ENCODE peak calls at places on chromosomes 12 and 14, in seven cellular contexts. One of them, this sample, is unnamed. For H3K36me3, the result is how much of the 10 kb centered on the place peaks cover.

GRCh38 chr12:93336344-93336743 is 41.4 kb upstream of the NUDT4 start:
- DNase-seq in GM23248: no peak
- DNase-seq in kidney epithelial cell: peak
- DNase-seq in OCI-LY7: no peak
- DNase-seq in lung: no peak
- DNase-seq in bronchial epithelial cell: no peak
- DNase-seq in K562: no peak
- DNase-seq in this sample: no peak

GRCh38 chr14:24734917-24735500 is 101.0 kb upstream of the GZMB start:
- DNase-seq in GM23248: peak
- DNase-seq in kidney epithelial cell: peak
- DNase-seq in OCI-LY7: peak
- DNase-seq in lung: no peak
- DNase-seq in bronchial epithelial cell: peak
- DNase-seq in K562: peak
- DNase-seq in this sample: no peak

GRCh38 chr12:92561543-92561899 is 141.3 kb upstream of the PLEKHG7 start:
- DNase-seq in GM23248: peak
- DNase-seq in kidney epithelial cell: no peak
- DNase-seq in OCI-LY7: no peak
- DNase-seq in lung: peak
- DNase-seq in bronchial epithelial cell: peak
- DNase-seq in K562: no peak
- DNase-seq in this sample: peak

GRCh38 chr12:51208016-51208660 is 9.7 kb downstream of the POU6F1 start:
- DNase-seq in GM23248: no peak
- DNase-seq in kidney epithelial cell: no peak
- DNase-seq in OCI-LY7: no peak
- DNase-seq in lung: no peak
- DNase-seq in bronchial epithelial cell: no peak
- DNase-seq in K562: no peak
- DNase-seq in this sample: no peak

GRCh38 chr14:88454886-88455285 is 69.4 kb downstream of the SPATA7 start:
- DNase-seq in GM23248: peak
- DNase-seq in kidney epithelial cell: no peak
- DNase-seq in OCI-LY7: no peak
- DNase-seq in lung: no peak
- DNase-seq in bronchial epithelial cell: no peak
- DNase-seq in K562: no peak
- DNase-seq in this sample: no peak

GRCh38 chr14:95664046-95664445 is 22.2 kb upstream of the TCL1B start:
- DNase-seq in GM23248: no peak
- DNase-seq in kidney epithelial cell: no peak
- DNase-seq in OCI-LY7: no peak
- DNase-seq in lung: no peak
- DNase-seq in bronchial epithelial cell: no peak
- DNase-seq in K562: no peak
- DNase-seq in this sample: no peak

GRCh38 chr14:89137514-89138163 is 279.4 kb downstream of the FOXN3 start:
- DNase-seq in GM23248: peak
- DNase-seq in kidney epithelial cell: peak
- DNase-seq in OCI-LY7: no peak
- DNase-seq in lung: peak
- DNase-seq in bronchial epithelial cell: peak
- DNase-seq in K562: peak
- DNase-seq in this sample: peak

GRCh38 chr14:99395904-99396530 is 84.6 kb downstream of the SETD3 start:
- DNase-seq in GM23248: peak
- DNase-seq in kidney epithelial cell: peak
- DNase-seq in OCI-LY7: no peak
- DNase-seq in lung: no peak
- DNase-seq in bronchial epithelial cell: peak
- DNase-seq in K562: no peak
- DNase-seq in this sample: peak

GRCh38 chr14:33414041-33414440 is 475.4 kb downstream of the NPAS3 start:
- DNase-seq in GM23248: no peak
- DNase-seq in kidney epithelial cell: no peak
- DNase-seq in OCI-LY7: no peak
- DNase-seq in lung: no peak
- DNase-seq in bronchial epithelial cell: no peak
- DNase-seq in K562: peak
- DNase-seq in this sample: no peak

GRCh38 chr12:40647651-40648050 is 44.6 kb upstream of the CNTN1 start:
- DNase-seq in GM23248: peak
- DNase-seq in kidney epithelial cell: no peak
- DNase-seq in OCI-LY7: no peak
- DNase-seq in lung: no peak
- DNase-seq in bronchial epithelial cell: peak
- DNase-seq in K562: no peak
- DNase-seq in this sample: no peak

GRCh38 chr14:90871605-90872233 is 55.5 kb upstream of the TTC7B start:
- DNase-seq in GM23248: peak
- DNase-seq in kidney epithelial cell: peak
- DNase-seq in OCI-LY7: no peak
- DNase-seq in lung: no peak
- DNase-seq in bronchial epithelial cell: peak
- DNase-seq in K562: no peak
- DNase-seq in this sample: no peak

GRCh38 chr12:15627995-15628945 is 160.9 kb downstream of the EPS8 start:
- DNase-seq in GM23248: peak
- DNase-seq in kidney epithelial cell: no peak
- DNase-seq in OCI-LY7: no peak
- DNase-seq in lung: no peak
- DNase-seq in bronchial epithelial cell: no peak
- DNase-seq in K562: no peak
- DNase-seq in this sample: no peak

GRCh38 chr12:128820723-128821432 is 2.9 kb downstream of the SLC15A4 start:
- DNase-seq in GM23248: no peak
- DNase-seq in kidney epithelial cell: no peak
- DNase-seq in OCI-LY7: peak
- DNase-seq in lung: no peak
- DNase-seq in bronchial epithelial cell: no peak
- DNase-seq in K562: no peak
- DNase-seq in this sample: no peak

GRCh38 chr12:50626026-50626425 is 121.2 kb downstream of the DIP2B start:
- DNase-seq in GM23248: no peak
- DNase-seq in kidney epithelial cell: no peak
- DNase-seq in OCI-LY7: no peak
- DNase-seq in lung: no peak
- DNase-seq in bronchial epithelial cell: no peak
- DNase-seq in K562: no peak
- DNase-seq in this sample: no peak

GRCh38 chr14:38286481-38286880 is 30.6 kb upstream of the CLEC14A start:
- DNase-seq in GM23248: peak
- DNase-seq in kidney epithelial cell: no peak
- DNase-seq in OCI-LY7: no peak
- DNase-seq in lung: no peak
- DNase-seq in bronchial epithelial cell: no peak
- DNase-seq in K562: no peak
- DNase-seq in this sample: no peak

GRCh38 chr12:118189761-118190181 is 53.8 kb downstream of the PEBP1 start:
- DNase-seq in GM23248: peak
- DNase-seq in kidney epithelial cell: no peak
- DNase-seq in OCI-LY7: no peak
- DNase-seq in lung: no peak
- DNase-seq in bronchial epithelial cell: no peak
- DNase-seq in K562: no peak
- DNase-seq in this sample: peak

GRCh38 chr14:100325958-100326357 is 2.8 kb downstream of the SLC25A47 start:
- DNase-seq in GM23248: no peak
- DNase-seq in kidney epithelial cell: no peak
- DNase-seq in OCI-LY7: no peak
- DNase-seq in lung: no peak
- DNase-seq in bronchial epithelial cell: no peak
- DNase-seq in K562: no peak
- DNase-seq in this sample: no peak

GRCh38 chr14:63777024-63777423 is 49.2 kb upstream of the SGPP1 start:
- DNase-seq in GM23248: peak
- DNase-seq in kidney epithelial cell: peak
- DNase-seq in OCI-LY7: no peak
- DNase-seq in lung: no peak
- DNase-seq in bronchial epithelial cell: peak
- DNase-seq in K562: no peak
- DNase-seq in this sample: no peak

GRCh38 chr14:63770187-63770807 is 42.4 kb upstream of the SGPP1 start:
- DNase-seq in GM23248: peak
- DNase-seq in kidney epithelial cell: no peak
- DNase-seq in OCI-LY7: peak
- DNase-seq in lung: peak
- DNase-seq in bronchial epithelial cell: peak
- DNase-seq in K562: no peak
- DNase-seq in this sample: no peak

DNA sequence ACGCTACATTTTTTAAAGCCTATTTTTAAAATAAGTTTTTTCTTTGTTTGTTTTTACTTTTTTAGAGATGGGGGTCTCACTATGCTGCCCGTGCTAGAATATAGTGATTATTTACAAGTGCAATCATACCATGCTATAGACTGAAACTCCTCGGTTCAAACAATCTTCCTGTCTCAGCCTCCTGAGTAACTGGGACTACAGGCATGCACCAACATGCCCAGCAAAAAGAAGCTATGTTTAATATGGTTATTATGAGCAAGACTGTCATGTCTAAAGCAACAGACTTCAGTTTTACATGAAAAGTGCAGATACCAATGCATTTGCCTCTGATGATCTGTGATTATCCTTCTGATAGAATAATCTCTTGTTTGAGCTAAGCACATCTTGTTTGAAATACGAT is 45.6 kb upstream of the SGPP1 start:
- DNase-seq in GM23248: no peak
- DNase-seq in kidney epithelial cell: no peak
- DNase-seq in OCI-LY7: no peak
- DNase-seq in lung: no peak
- DNase-seq in bronchial epithelial cell: peak
- DNase-seq in K562: no peak
- DNase-seq in this sample: no peak
- H3K36me3 ChIP-seq in GM23248: under half
- H3K36me3 ChIP-seq in kidney epithelial cell: under half
- H3K36me3 ChIP-seq in OCI-LY7: under half
- H3K36me3 ChIP-seq in lung: under half
- H3K36me3 ChIP-seq in bronchial epithelial cell: under half
- H3K36me3 ChIP-seq in K562: under half
- H3K36me3 ChIP-seq in this sample: under half

GRCh38 chr14:21503376-21503775 is 7.8 kb downstream of the METTL3 start:
- DNase-seq in GM23248: no peak
- DNase-seq in kidney epithelial cell: no peak
- DNase-seq in OCI-LY7: no peak
- DNase-seq in lung: no peak
- DNase-seq in bronchial epithelial cell: no peak
- DNase-seq in K562: no peak
- DNase-seq in this sample: no peak
- H3K36me3 ChIP-seq in GM23248: under half
- H3K36me3 ChIP-seq in kidney epithelial cell: under half
- H3K36me3 ChIP-seq in OCI-LY7: half or more
- H3K36me3 ChIP-seq in lung: under half
- H3K36me3 ChIP-seq in bronchial epithelial cell: under half
- H3K36me3 ChIP-seq in K562: half or more
- H3K36me3 ChIP-seq in this sample: under half

DNA sequence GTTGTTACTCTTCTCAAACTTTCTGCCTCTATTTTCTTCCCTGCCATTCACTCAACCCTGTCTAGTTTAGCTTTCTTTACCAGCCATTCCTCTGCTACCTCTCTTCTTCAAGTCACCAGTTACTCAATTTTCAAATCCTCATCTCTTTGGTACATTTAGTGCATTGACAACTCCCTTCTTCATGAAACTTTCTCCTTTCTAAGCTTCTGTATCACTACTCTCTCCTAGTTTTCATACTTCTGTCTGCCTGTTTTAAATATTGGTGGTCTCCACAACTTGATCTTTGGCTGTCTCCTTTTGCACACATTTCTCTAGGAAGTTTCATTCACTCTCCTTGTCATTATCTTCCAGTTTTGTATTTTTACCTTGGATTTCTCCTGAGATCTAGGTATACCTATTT is 6.0 kb downstream of the LEMD3 start:
- DNase-seq in GM23248: no peak
- DNase-seq in kidney epithelial cell: no peak
- DNase-seq in OCI-LY7: no peak
- DNase-seq in lung: no peak
- DNase-seq in bronchial epithelial cell: no peak
- DNase-seq in K562: no peak
- DNase-seq in this sample: no peak
- H3K36me3 ChIP-seq in GM23248: under half
- H3K36me3 ChIP-seq in kidney epithelial cell: under half
- H3K36me3 ChIP-seq in OCI-LY7: half or more
- H3K36me3 ChIP-seq in lung: under half
- H3K36me3 ChIP-seq in bronchial epithelial cell: under half
- H3K36me3 ChIP-seq in K562: half or more
- H3K36me3 ChIP-seq in this sample: under half

GRCh38 chr12:54463484-54463883 is 9.9 kb downstream of the GTSF1 start:
- DNase-seq in GM23248: no peak
- DNase-seq in kidney epithelial cell: no peak
- DNase-seq in OCI-LY7: no peak
- DNase-seq in lung: no peak
- DNase-seq in bronchial epithelial cell: no peak
- DNase-seq in K562: no peak
- DNase-seq in this sample: no peak
- H3K36me3 ChIP-seq in GM23248: under half
- H3K36me3 ChIP-seq in kidney epithelial cell: under half
- H3K36me3 ChIP-seq in OCI-LY7: half or more
- H3K36me3 ChIP-seq in lung: under half
- H3K36me3 ChIP-seq in bronchial epithelial cell: under half
- H3K36me3 ChIP-seq in K562: half or more
- H3K36me3 ChIP-seq in this sample: under half

GRCh38 chr12:47991106-47991550 is 13.1 kb downstream of the COL2A1 start:
- DNase-seq in GM23248: no peak
- DNase-seq in kidney epithelial cell: no peak
- DNase-seq in OCI-LY7: no peak
- DNase-seq in lung: no peak
- DNase-seq in bronchial epithelial cell: no peak
- DNase-seq in K562: no peak
- DNase-seq in this sample: no peak
- H3K36me3 ChIP-seq in GM23248: under half
- H3K36me3 ChIP-seq in kidney epithelial cell: under half
- H3K36me3 ChIP-seq in OCI-LY7: under half
- H3K36me3 ChIP-seq in lung: under half
- H3K36me3 ChIP-seq in bronchial epithelial cell: under half
- H3K36me3 ChIP-seq in K562: under half
- H3K36me3 ChIP-seq in this sample: under half